ENCODE peak calls at places on chromosomes 16 and 17, in seven cellular contexts. K is substantia nigra; X is effector CD4-positive, alpha-beta T cell; D is activated CD4-positive, alpha-beta T cell treated with anti-CD3 and anti-CD28 coated beads for 48 hours; S is AG08396; T is stimulated activated CD8-positive, alpha-beta memory T cell treated with anti-CD3 and anti-CD28 coated beads, Interleukin-15, amount 100 ng/mL, for 24 hours; V is endothelial cell. J is an unnamed sample.

GRCh38 chr16:50166511-50167500 is 13.7 kb downstream of the TENT4B start:
- DNase-seq in K (no peak), X (no peak), T (no peak), V (no peak), S (no peak), D (peak; percentile 48), J (no peak)

GRCh38 chr16:9297437-9298113 is 206.1 kb downstream of the HAPSTR1 start:
- DNase-seq in V (peak; percentile 62), K (no peak), D (peak; percentile 23), X (no peak), S (peak; percentile 7), T (no peak), J (no peak)

GRCh38 chr17:48791128-48792032 is 25.6 kb downstream of the TTLL6 start:
- DNase-seq in T (no peak), S (peak; percentile 77), K (no peak), V (peak; percentile 80), D (peak; percentile 29), X (no peak), J (no peak)

GRCh38 chr17:78257810-78258322 is 26.4 kb downstream of the TMEM235 start:
- DNase-seq in X (no peak), T (no peak), V (no peak), K (no peak), S (no peak), D (peak; percentile 58), J (no peak)

GRCh38 chr17:1764274-1764673 is 2.4 kb downstream of the SERPINF1 start:
- DNase-seq in D (peak; percentile 47), V (no peak), X (no peak), K (no peak), T (no peak), S (peak; percentile 70), J (peak; percentile 81)

GRCh38 chr17:28725660-28726395 is at the start of gene TLCD1:
- DNase-seq in T (no peak), V (peak; percentile 69), X (peak; percentile 49), S (peak; percentile 93), D (peak; percentile 77), K (no peak), J (no peak)

GRCh38 chr17:81902023-81902652 is at the start of gene NPB:
- DNase-seq in K (no peak), D (no peak), S (peak; percentile 54), X (no peak), T (no peak), V (no peak), J (no peak)

GRCh38 chr16:86337138-86337537 is 173.2 kb upstream of the FOXF1 start:
- DNase-seq in T (no peak), X (no peak), D (no peak), V (no peak), K (no peak), S (no peak), J (no peak)

GRCh38 chr16:11682655-11683096 is 14.4 kb downstream of the SNN start:
- DNase-seq in X (no peak), V (no peak), K (no peak), S (peak; percentile 84), D (no peak), T (no peak), J (no peak)

GRCh38 chr16:84284168-84284722 is 10.4 kb upstream of the WFDC1 start:
- DNase-seq in D (no peak), X (no peak), V (no peak), T (no peak), S (peak; percentile 77), K (no peak), J (no peak)

GRCh38 chr16:85969591-85969990 is 70.6 kb downstream of the IRF8 start:
- DNase-seq in D (no peak), T (no peak), K (no peak), X (no peak), S (no peak), V (no peak), J (no peak)

GRCh38 chr16:30600215-30600614 is 10.0 kb downstream of the ZNF689 start:
- DNase-seq in K (no peak), X (no peak), D (no peak), V (no peak), T (no peak), S (no peak), J (no peak)

GRCh38 chr17:45170976-45171337 is 9.3 kb downstream of the HEXIM2 start:
- DNase-seq in T (no peak), S (peak; percentile 83), V (no peak), X (no peak), D (no peak), K (no peak), J (no peak)

GRCh38 chr17:64736804-64737492 is 74.8 kb upstream of the SMURF2 start:
- DNase-seq in K (no peak), D (peak; percentile 63), S (no peak), X (peak; percentile 20), T (no peak), V (peak; percentile 41), J (peak; percentile 71)

GRCh38 chr16:28231763-28232162 is 20.0 kb upstream of the XPO6 start:
- DNase-seq in V (no peak), X (no peak), T (no peak), D (no peak), K (no peak), S (no peak), J (no peak)

GRCh38 chr16:12208341-12209035 is 232.0 kb downstream of the SNX29 start:
- DNase-seq in X (no peak), S (no peak), T (no peak), D (no peak), K (no peak), V (no peak), J (no peak)

GRCh38 chr17:37702605-37703004 is 42.3 kb downstream of the HNF1B start:
- DNase-seq in D (no peak), V (no peak), S (peak; percentile 57), K (no peak), X (no peak), T (no peak), J (no peak)